ENCODE peak calls at places on chromosome 18, in seven cellular contexts. One of them, this sample, is unnamed.

GRCh38 chr18:62118324-62118723 is 68.5 kb downstream of the PIGN start:
- DNase-seq in fibroblast of the conjunctiva: peak
- DNase-seq in left lung: no peak
- DNase-seq in GM04504: peak
- DNase-seq in GM10248: no peak
- DNase-seq in HuH-7: no peak
- DNase-seq in T-helper 9 cell: no peak
- DNase-seq in this sample: no peak

GRCh38 chr18:79402977-79403722 is 7.4 kb downstream of the NFATC1 start:
- DNase-seq in fibroblast of the conjunctiva: no peak
- DNase-seq in GM10248: no peak
- DNase-seq in left lung: no peak
- DNase-seq in GM04504: no peak
- DNase-seq in T-helper 9 cell: no peak
- DNase-seq in HuH-7: no peak
- DNase-seq in this sample: no peak

GRCh38 chr18:32851936-32852335 is 79.1 kb upstream of the KLHL14 start:
- DNase-seq in HuH-7: no peak
- DNase-seq in GM04504: no peak
- DNase-seq in GM10248: no peak
- DNase-seq in fibroblast of the conjunctiva: no peak
- DNase-seq in left lung: no peak
- DNase-seq in T-helper 9 cell: no peak
- DNase-seq in this sample: no peak

GRCh38 chr18:41940506-41941215 is 14.4 kb upstream of the PIK3C3 start:
- DNase-seq in GM04504: peak
- DNase-seq in left lung: no peak
- DNase-seq in fibroblast of the conjunctiva: peak
- DNase-seq in GM10248: no peak
- DNase-seq in HuH-7: no peak
- DNase-seq in T-helper 9 cell: no peak
- DNase-seq in this sample: no peak

GRCh38 chr18:48934400-48934707 is 16.4 kb downstream of the SMAD7 start:
- DNase-seq in fibroblast of the conjunctiva: no peak
- DNase-seq in left lung: no peak
- DNase-seq in HuH-7: no peak
- DNase-seq in T-helper 9 cell: no peak
- DNase-seq in GM04504: no peak
- DNase-seq in GM10248: no peak
- DNase-seq in this sample: no peak

GRCh38 chr18:37299471-37300304 is 265.9 kb downstream of the CELF4 start:
- DNase-seq in GM10248: no peak
- DNase-seq in HuH-7: peak
- DNase-seq in GM04504: peak
- DNase-seq in fibroblast of the conjunctiva: peak
- DNase-seq in T-helper 9 cell: no peak
- DNase-seq in left lung: peak
- DNase-seq in this sample: no peak

GRCh38 chr18:49016648-49017539 is 66.1 kb upstream of the SMAD7 start:
- DNase-seq in T-helper 9 cell: no peak
- DNase-seq in HuH-7: peak
- DNase-seq in GM10248: no peak
- DNase-seq in GM04504: peak
- DNase-seq in left lung: peak
- DNase-seq in fibroblast of the conjunctiva: peak
- DNase-seq in this sample: peak

GRCh38 chr18:33356735-33357134 is 83.8 kb downstream of the CCDC178 start:
- DNase-seq in T-helper 9 cell: no peak
- DNase-seq in left lung: no peak
- DNase-seq in HuH-7: no peak
- DNase-seq in GM10248: no peak
- DNase-seq in GM04504: no peak
- DNase-seq in fibroblast of the conjunctiva: no peak
- DNase-seq in this sample: no peak

GRCh38 chr18:24731158-24731557 is 270.7 kb downstream of the HRH4 start:
- DNase-seq in fibroblast of the conjunctiva: no peak
- DNase-seq in left lung: no peak
- DNase-seq in GM04504: no peak
- DNase-seq in HuH-7: no peak
- DNase-seq in GM10248: no peak
- DNase-seq in T-helper 9 cell: no peak
- DNase-seq in this sample: no peak

This sample was measured in memory B cell.